ENCODE peak calls at places on chromosomes 3 and 15, in five cellular contexts. S, O, V, W and C are unnamed samples.

GRCh38 chr15:60575995-60576394 is 97.1 kb upstream of the ICE2 start:
- DNase-seq in V (no peak), W (no peak), S (no peak), O (no peak), C (no peak)

GRCh38 chr3:137020888-137021287 is 63.1 kb downstream of the IL20RB start:
- DNase-seq in W (no peak), V (no peak), O (no peak), S (no peak), C (no peak)

GRCh38 chr3:107356706-107357105 is 20.5 kb upstream of the CCDC54 start:
- DNase-seq in S (no peak), V (peak), W (no peak), O (no peak), C (no peak)

GRCh38 chr15:60574801-60575631 is 96.1 kb upstream of the ICE2 start:
- DNase-seq in V (no peak), O (no peak), W (no peak), S (no peak), C (no peak)

GRCh38 chr15:60370804-60371700 is 26.7 kb downstream of the ANXA2 start:
- DNase-seq in S (no peak), O (no peak), V (no peak), W (no peak), C (peak)

GRCh38 chr15:67968564-67969440 is 85.3 kb upstream of the PIAS1 start:
- DNase-seq in S (no peak), W (no peak), V (no peak), O (no peak), C (no peak)

GRCh38 chr3:156433910-156434309 is 121.0 kb downstream of the SSR3 start:
- DNase-seq in O (no peak), V (no peak), S (no peak), W (no peak), C (no peak)

GRCh38 chr3:169363318-169363717 is 300.2 kb downstream of the MECOM start:
- DNase-seq in S (no peak), V (no peak), O (no peak), W (no peak), C (no peak)

GRCh38 chr3:161691677-161692076 is 195.1 kb downstream of the OTOL1 start:
- DNase-seq in W (no peak), O (no peak), S (no peak), V (no peak), C (no peak)

GRCh38 chr3:163362154-163362553 is 1716.1 kb downstream of the SI start:
- DNase-seq in S (no peak), W (no peak), O (no peak), V (no peak), C (no peak)

GRCh38 chr3:146142757-146143156 is 18.2 kb downstream of the PLOD2 start:
- DNase-seq in W (no peak), S (no peak), O (no peak), V (no peak), C (no peak)

GRCh38 chr3:169034401-169034800 is 629.1 kb downstream of the MECOM start:
- DNase-seq in S (no peak), O (no peak), W (no peak), V (no peak), C (no peak)

GRCh38 chr3:175546115-175546514 is 687.0 kb downstream of the NAALADL2 start:
- DNase-seq in O (no peak), V (no peak), W (no peak), S (no peak), C (no peak)

GRCh38 chr3:60304103-60304502 is 947.1 kb downstream of the FHIT start:
- DNase-seq in W (no peak), O (no peak), V (no peak), S (no peak), C (no peak)

GRCh38 chr3:11717301-11717700 is 73.6 kb upstream of the VGLL4 start:
- DNase-seq in S (no peak), V (no peak), O (no peak), W (no peak), C (no peak)

GRCh38 chr3:256501-256900 is 59.9 kb downstream of the CHL1 start:
- DNase-seq in V (no peak), O (no peak), W (no peak), S (no peak), C (no peak)

GRCh38 chr3:134473868-134474546 is 11.8 kb downstream of the ANAPC13 start:
- DNase-seq in O (peak), W (peak), V (peak), S (peak), C (no peak)